ENCODE peak calls at places on chromosome 2, in six cellular contexts. I, W, E, Q, K and G are unnamed samples.

GRCh38 chr2:72719416-72719815 is 106.4 kb downstream of the EXOC6B start:
- DNase-seq in I (peak; percentile 55), W (no peak), E (no peak), Q (peak; percentile 80), K (no peak), G (no peak)

GRCh38 chr2:42645551-42645950 is 77.1 kb downstream of the MTA3 start:
- DNase-seq in I (peak; percentile 9), W (no peak), E (no peak), Q (no peak), K (no peak), G (no peak)

GRCh38 chr2:101821059-101821805 is 123.7 kb downstream of the MAP4K4 start:
- DNase-seq in I (peak; percentile 43), W (no peak), E (no peak), Q (peak; percentile 27), K (no peak), G (no peak)

GRCh38 chr2:212135739-212136138 is 402.9 kb downstream of the ERBB4 start:
- DNase-seq in I (peak; percentile 28), W (no peak), E (no peak), Q (no peak), K (no peak), G (no peak)

GRCh38 chr2:136131961-136132839 is 14.3 kb upstream of the CXCR4 start:
- DNase-seq in I (no peak), W (no peak), E (no peak), Q (no peak), K (no peak), G (peak; percentile 62)

GRCh38 chr2:100785621-100786296 is 34.2 kb upstream of the NPAS2 start:
- DNase-seq in I (no peak), W (no peak), E (no peak), Q (peak; percentile 59), K (no peak), G (no peak)

GRCh38 chr2:61356958-61357350 is 113.9 kb downstream of the USP34 start:
- DNase-seq in I (peak; percentile 73), W (no peak), E (no peak), Q (no peak), K (no peak), G (no peak)

GRCh38 chr2:219633276-219634065 is 6.0 kb downstream of the SLC4A3 start:
- DNase-seq in I (no peak), W (no peak), E (no peak), Q (no peak), K (no peak), G (no peak)

GRCh38 chr2:203804070-203804469 is 63.5 kb upstream of the CTLA4 start:
- DNase-seq in I (peak; percentile 100), W (no peak), E (no peak), Q (no peak), K (no peak), G (no peak)

GRCh38 chr2:152407204-152407721 is 72.3 kb downstream of the FMNL2 start:
- DNase-seq in I (peak; percentile 58), W (peak; percentile 51), E (peak; percentile 77), Q (no peak), K (peak; percentile 48), G (no peak)

GRCh38 chr2:5849596-5849995 is 157.4 kb downstream of the SOX11 start:
- DNase-seq in I (peak; percentile 32), W (no peak), E (no peak), Q (no peak), K (no peak), G (no peak)

DNA sequence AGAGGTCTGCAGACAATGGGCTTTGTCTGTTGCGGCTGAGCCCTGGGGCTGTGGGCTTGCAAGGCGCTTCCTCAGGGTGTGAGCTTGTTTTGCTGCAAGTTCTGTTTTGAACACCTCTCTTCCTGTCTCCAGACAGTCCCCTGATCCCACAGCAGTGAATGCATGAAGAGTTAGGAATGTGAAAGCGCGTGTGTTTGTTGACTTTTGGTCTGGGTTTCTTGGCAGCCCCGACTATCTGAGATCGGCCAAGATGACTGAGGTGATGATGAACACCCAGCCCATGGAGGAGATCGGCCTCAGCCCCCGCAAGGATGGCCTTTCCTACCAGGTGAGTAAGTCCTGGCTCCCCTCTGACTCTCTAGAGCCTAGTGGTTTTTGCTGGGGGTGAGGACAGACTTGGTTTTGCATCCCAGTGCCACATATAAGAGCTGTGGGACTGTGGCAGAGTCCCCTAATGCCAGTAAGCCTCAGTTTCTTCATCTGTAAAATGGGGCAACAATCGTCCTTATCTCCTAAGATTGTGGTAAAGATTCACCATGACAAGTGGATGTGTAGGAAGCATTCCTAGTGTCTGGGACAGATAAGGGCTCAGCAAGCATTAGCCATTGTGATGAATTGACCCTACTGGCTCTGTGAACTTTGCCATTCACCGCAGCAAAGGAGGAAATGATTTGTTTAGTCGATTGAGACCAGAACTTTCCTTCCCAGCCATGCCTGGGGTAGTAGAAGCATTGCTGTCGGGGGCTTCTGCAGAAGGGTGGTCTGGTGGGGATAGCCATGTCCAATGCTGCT is 3.0 kb downstream of the LBH start:
- DNase-seq in I (peak; percentile 98), W (peak; percentile 65), E (no peak), Q (peak; percentile 94), K (no peak), G (no peak)
- H3K36me3 ChIP-seq in I (peaks cover 32% of the 10 kb centered on the region), W (no peaks in the 10 kb centered on the region), E (peaks cover 7% of the 10 kb centered on the region), Q (no peaks in the 10 kb centered on the region), K (peaks cover 38% of the 10 kb centered on the region), G (peaks cover 22% of the 10 kb centered on the region)

GRCh38 chr2:241235396-241235795 is 46.9 kb downstream of the ANO7 start:
- DNase-seq in I (no peak), W (no peak), E (no peak), Q (no peak), K (no peak), G (no peak)

GRCh38 chr2:241234066-241234790 is 45.8 kb downstream of the ANO7 start:
- DNase-seq in I (no peak), W (no peak), E (peak; percentile 36), Q (no peak), K (no peak), G (no peak)

GRCh38 chr2:241234962-241235361 is 46.5 kb downstream of the ANO7 start:
- DNase-seq in I (no peak), W (no peak), E (peak; percentile 56), Q (no peak), K (no peak), G (no peak)

GRCh38 chr2:241237047-241237446 is 48.6 kb downstream of the ANO7 start:
- DNase-seq in I (no peak), W (no peak), E (peak; percentile 36), Q (no peak), K (no peak), G (no peak)

GRCh38 chr2:241235859-241236593 is 47.5 kb downstream of the ANO7 start:
- DNase-seq in I (no peak), W (no peak), E (peak; percentile 60), Q (no peak), K (no peak), G (no peak)
- H3K36me3 ChIP-seq in I (peaks cover 73% of the 10 kb centered on the region), W (no peaks in the 10 kb centered on the region), E (peaks cover 69% of the 10 kb centered on the region), Q (peaks cover 56% of the 10 kb centered on the region), K (peaks cover 100% of the 10 kb centered on the region), G (peaks cover 100% of the 10 kb centered on the region)

DNA sequence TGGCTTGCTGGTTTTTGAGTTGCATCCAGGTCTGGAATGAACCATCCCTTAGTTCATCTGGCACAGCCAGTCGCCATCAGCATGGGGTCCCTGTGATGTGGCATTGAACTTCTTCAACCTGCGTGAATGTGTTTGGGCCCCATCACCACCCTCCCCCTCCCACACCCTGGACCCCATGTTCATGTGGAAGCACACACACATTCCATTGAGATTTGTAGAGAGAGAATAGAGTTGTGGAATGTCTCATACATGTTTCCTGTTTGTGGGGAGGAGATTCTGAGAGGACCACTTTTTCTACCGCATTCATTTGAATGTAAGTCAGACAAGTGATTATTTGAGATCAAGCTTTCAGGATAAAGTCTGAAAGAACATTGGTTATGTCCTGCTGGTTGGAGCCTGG is 117.6 kb upstream of the EML6 start:
- DNase-seq in I (peak; percentile 80), W (no peak), E (no peak), Q (no peak), K (no peak), G (no peak)
- H3K36me3 ChIP-seq in I (no peaks in the 10 kb centered on the region), W (no peaks in the 10 kb centered on the region), E (no peaks in the 10 kb centered on the region), Q (peaks cover 17% of the 10 kb centered on the region), K (peaks cover 8% of the 10 kb centered on the region), G (no peaks in the 10 kb centered on the region)

GRCh38 chr2:238440331-238440730 is 13.6 kb downstream of the ASB1 start:
- DNase-seq in I (no peak), W (no peak), E (no peak), Q (no peak), K (no peak), G (no peak)
- H3K36me3 ChIP-seq in I (peaks cover 10% of the 10 kb centered on the region), W (no peaks in the 10 kb centered on the region), E (peaks cover 14% of the 10 kb centered on the region), Q (peaks cover 36% of the 10 kb centered on the region), K (peaks cover 73% of the 10 kb centered on the region), G (peaks cover 62% of the 10 kb centered on the region)